ENCODE peak calls at places on chromosomes 7 and 10, in four cellular contexts. A is AML-193, Y is T-helper 9 cell, P is AG04449. G is an unnamed sample.
A peak's percentile ranks its signal among the peaks of the same experiment; 100 is the strongest.

GRCh38 chr7:36082216-36082615 is 70.8 kb upstream of the EEPD1 start:
- DNase-seq in A (no peak), Y (no peak), P (no peak), G (no peak)

GRCh38 chr10:36765777-36766176 is 359.6 kb upstream of the ANKRD30A start:
- DNase-seq in A (no peak), Y (no peak), P (no peak), G (no peak)

GRCh38 chr10:104080762-104081161 is 4.9 kb downstream of the COL17A1 start:
- DNase-seq in A (peak; percentile 32), Y (no peak), P (no peak), G (peak; percentile 7)

GRCh38 chr10:100022403-100022802 is 12.7 kb upstream of the DNMBP start:
- DNase-seq in A (no peak), Y (no peak), P (no peak), G (no peak)

GRCh38 chr7:71511361-71511807 is 379.4 kb downstream of the GALNT17 start:
- DNase-seq in A (no peak), Y (no peak), P (no peak), G (no peak)

GRCh38 chr10:13062813-13063212 is 37.1 kb upstream of the OPTN start:
- DNase-seq in A (no peak), Y (no peak), P (no peak), G (no peak)

GRCh38 chr7:79244482-79244881 is 209.0 kb downstream of the MAGI2 start:
- DNase-seq in A (no peak), Y (no peak), P (no peak), G (no peak)

GRCh38 chr10:14773551-14774213 is 1.0 kb downstream of the FAM107B start:
- DNase-seq in A (no peak), Y (no peak), P (no peak), G (no peak)

GRCh38 chr7:106199813-106200364 is 84.9 kb downstream of the NAMPT start:
- DNase-seq in A (no peak), Y (no peak), P (no peak), G (no peak)

GRCh38 chr10:111093741-111094380 is 17.0 kb downstream of the ADRA2A start:
- DNase-seq in A (no peak), Y (no peak), P (no peak), G (no peak)

GRCh38 chr7:31204066-31204465 is 136.5 kb downstream of the NEUROD6 start:
- DNase-seq in A (no peak), Y (no peak), P (no peak), G (no peak)

GRCh38 chr7:129830949-129831348 is 121.8 kb downstream of the UBE2H start:
- DNase-seq in A (no peak), Y (no peak), P (no peak), G (no peak)

GRCh38 chr7:99127636-99128035 is 16.3 kb downstream of the SMURF1 start:
- DNase-seq in A (no peak), Y (no peak), P (no peak), G (no peak)

GRCh38 chr7:103524042-103524907 is 78.3 kb upstream of the SLC26A5 start:
- DNase-seq in A (no peak), Y (no peak), P (peak; percentile 9), G (no peak)

GRCh38 chr10:17213646-17214349 is 12.3 kb upstream of the TRDMT1 start:
- DNase-seq in A (no peak), Y (no peak), P (no peak), G (no peak)

GRCh38 chr10:10564081-10564480 is 453.6 kb upstream of the CELF2 start:
- DNase-seq in A (no peak), Y (no peak), P (no peak), G (no peak)

GRCh38 chr10:117680611-117681010 is 138.1 kb downstream of the EMX2 start:
- DNase-seq in A (no peak), Y (no peak), P (no peak), G (no peak)

GRCh38 chr10:129373718-129374117 is 93.3 kb upstream of the MGMT start:
- DNase-seq in A (no peak), Y (no peak), P (no peak), G (no peak)

GRCh38 chr7:29783671-29784070 is 22.6 kb upstream of the WIPF3 start:
- DNase-seq in A (no peak), Y (no peak), P (no peak), G (no peak)

GRCh38 chr7:73438547-73439245 is 5.1 kb downstream of the FZD9 start:
- DNase-seq in A (no peak), Y (no peak), P (no peak), G (peak; percentile 12)

GRCh38 chr7:33868151-33868550 is 37.2 kb upstream of the BMPER start:
- DNase-seq in A (no peak), Y (no peak), P (no peak), G (no peak)

GRCh38 chr7:7970620-7971307 is 2.2 kb downstream of the GLCCI1 start:
- DNase-seq in A (no peak), Y (no peak), P (no peak), G (no peak)

GRCh38 chr7:157493017-157493416 is 156.2 kb downstream of the DNAJB6 start:
- DNase-seq in A (no peak), Y (no peak), P (no peak), G (peak; percentile 22)

GRCh38 chr10:79380918-79381775 is 33.9 kb downstream of the PPIF start:
- DNase-seq in A (no peak), Y (no peak), P (no peak), G (no peak)

GRCh38 chr7:114647518-114647917 is 232.9 kb downstream of the FOXP2 start:
- DNase-seq in A (no peak), Y (no peak), P (no peak), G (no peak)

GRCh38 chr10:118139321-118139720 is 92.6 kb upstream of the RAB11FIP2 start:
- DNase-seq in A (no peak), Y (no peak), P (peak; percentile 2), G (no peak)

GRCh38 chr10:1130995-1131790 is 75.0 kb downstream of the WDR37 start:
- DNase-seq in A (no peak), Y (no peak), P (no peak), G (peak; percentile 1)